ENCODE peak calls at places on chromosomes 1 and 21, in six cellular contexts. E is transverse colon, W is dorsolateral prefrontal cortex, S is NB4, G is heart left ventricle, I is IMR-90. Y is an unnamed sample.

GRCh38 chr1:154198756-154199562 is 7.1 kb upstream of the TPM3 start:
- DNase-seq in S (peak), W (no peak), G (no peak), E (no peak), I (peak), Y (peak)

GRCh38 chr1:43573066-43573799 is 42.5 kb downstream of the PTPRF start:
- DNase-seq in G (peak), W (peak), E (no peak), S (no peak), I (no peak), Y (no peak)

GRCh38 chr1:19067187-19067911 is 110.9 kb upstream of the IFFO2 start:
- DNase-seq in E (peak), S (no peak), W (peak), G (no peak), I (no peak), Y (no peak)

GRCh38 chr1:36269408-36269838 is 36.7 kb upstream of the SH3D21 start:
- DNase-seq in S (no peak), G (no peak), E (peak), I (peak), W (no peak), Y (peak)

GRCh38 chr1:151513626-151514101 is 2.5 kb downstream of the CGN start:
- DNase-seq in E (peak), S (no peak), I (peak), W (no peak), G (no peak), Y (no peak)

GRCh38 chr1:110211503-110212164 is 1.5 kb downstream of the KCNC4 start:
- DNase-seq in E (no peak), S (no peak), G (no peak), I (no peak), W (no peak), Y (no peak)

GRCh38 chr1:176691251-176692228 is 228.6 kb downstream of the PAPPA2 start:
- DNase-seq in I (peak), S (peak), G (peak), W (no peak), E (peak), Y (peak)

GRCh38 chr1:23978825-23979224 is 1.3 kb downstream of the SRSF10 start:
- DNase-seq in E (no peak), G (no peak), W (no peak), I (no peak), S (no peak), Y (no peak)

GRCh38 chr1:32240140-32240951 is 6.7 kb upstream of the FAM167B start:
- DNase-seq in W (peak), G (peak), I (peak), E (peak), S (peak), Y (peak)

GRCh38 chr1:26959722-26960624 is at the start of gene KDF1:
- DNase-seq in E (peak), G (peak), W (no peak), S (no peak), I (no peak), Y (no peak)

GRCh38 chr1:192153276-192153675 is 5.0 kb upstream of the RGS18 start:
- DNase-seq in G (no peak), W (no peak), I (peak), E (no peak), S (no peak), Y (peak)

GRCh38 chr1:25587290-25587689 is 29.3 kb upstream of the MAN1C1 start:
- DNase-seq in S (no peak), W (no peak), E (no peak), I (no peak), G (no peak), Y (no peak)

GRCh38 chr1:80375662-80376061 is 1369.1 kb upstream of the ADGRL4 start:
- DNase-seq in I (peak), E (no peak), G (no peak), W (no peak), S (no peak), Y (peak)

GRCh38 chr1:244347942-244348341 is 103.8 kb downstream of the ADSS2 start:
- DNase-seq in G (no peak), W (no peak), I (peak), S (no peak), E (peak), Y (peak)

GRCh38 chr1:240811261-240811660 is 199.3 kb upstream of the GREM2 start:
- DNase-seq in W (no peak), G (no peak), S (no peak), I (no peak), E (no peak), Y (no peak)

GRCh38 chr1:101938681-101939080 is 58.0 kb downstream of the OLFM3 start:
- DNase-seq in E (no peak), I (no peak), G (no peak), S (no peak), W (no peak), Y (no peak)

GRCh38 chr1:221449801-221450470 is 292.0 kb downstream of the DUSP10 start:
- DNase-seq in I (peak), S (no peak), G (no peak), E (no peak), W (no peak), Y (peak)

GRCh38 chr21:34797926-34798595 is 129.3 kb downstream of the CLIC6 start:
- DNase-seq in E (no peak), G (no peak), W (no peak), S (no peak), I (no peak), Y (no peak)

GRCh38 chr21:15164678-15165303 is 100.0 kb upstream of the NRIP1 start:
- DNase-seq in S (no peak), W (no peak), G (no peak), E (peak), I (no peak), Y (no peak)

GRCh38 chr1:206472454-206472853 is 2.2 kb downstream of the IKBKE start:
- DNase-seq in I (peak), E (peak), S (peak), G (no peak), W (no peak), Y (peak)

GRCh38 chr1:22880174-22880601 is 92.5 kb downstream of the LACTBL1 start:
- DNase-seq in W (no peak), S (peak), I (peak), E (no peak), G (no peak), Y (peak)

GRCh38 chr1:23585321-23586022 is 26.2 kb upstream of the ID3 start:
- DNase-seq in G (no peak), E (no peak), S (peak), I (peak), W (no peak), Y (peak)

GRCh38 chr1:88462481-88463261 is 221.4 kb upstream of the PKN2 start:
- DNase-seq in W (peak), I (peak), G (peak), S (no peak), E (no peak), Y (peak)

GRCh38 chr1:117810553-117810952 is 118.9 kb downstream of the GDAP2 start:
- DNase-seq in W (no peak), G (no peak), S (peak), I (no peak), E (no peak), Y (no peak)

GRCh38 chr1:151616505-151616849 is 4.6 kb downstream of the SNX27 start:
- DNase-seq in E (no peak), S (no peak), I (peak), G (no peak), W (no peak), Y (peak)

GRCh38 chr1:27885114-27885528 is 12.8 kb downstream of the THEMIS2 start:
- DNase-seq in E (no peak), S (peak), G (no peak), I (no peak), W (no peak), Y (no peak)

GRCh38 chr21:38716942-38717341 is 88.8 kb upstream of the ETS2 start:
- DNase-seq in G (no peak), E (no peak), W (no peak), S (no peak), I (peak), Y (no peak)

GRCh38 chr1:193649587-193649986 is 463.2 kb upstream of the B3GALT2 start:
- DNase-seq in W (no peak), S (no peak), G (no peak), I (no peak), E (no peak), Y (no peak)
- H3K4me3 ChIP-seq in W (no peak), S (no peak), G (no peak), I (no peak), E (no peak), Y (no peak)

GRCh38 chr21:43919283-43919682 is 54.3 kb downstream of the AGPAT3 start:
- DNase-seq in G (no peak), W (no peak), I (no peak), S (no peak), E (no peak), Y (no peak)

GRCh38 chr21:43916076-43916475 is 51.1 kb downstream of the AGPAT3 start:
- DNase-seq in G (no peak), I (no peak), E (no peak), S (no peak), W (peak), Y (no peak)

GRCh38 chr21:43918385-43918947 is 53.4 kb downstream of the AGPAT3 start:
- DNase-seq in G (no peak), W (peak), I (no peak), S (no peak), E (no peak), Y (no peak)

GRCh38 chr21:43917515-43918384 is 52.7 kb downstream of the AGPAT3 start:
- DNase-seq in G (no peak), E (peak), W (peak), S (no peak), I (no peak), Y (no peak)

DNA sequence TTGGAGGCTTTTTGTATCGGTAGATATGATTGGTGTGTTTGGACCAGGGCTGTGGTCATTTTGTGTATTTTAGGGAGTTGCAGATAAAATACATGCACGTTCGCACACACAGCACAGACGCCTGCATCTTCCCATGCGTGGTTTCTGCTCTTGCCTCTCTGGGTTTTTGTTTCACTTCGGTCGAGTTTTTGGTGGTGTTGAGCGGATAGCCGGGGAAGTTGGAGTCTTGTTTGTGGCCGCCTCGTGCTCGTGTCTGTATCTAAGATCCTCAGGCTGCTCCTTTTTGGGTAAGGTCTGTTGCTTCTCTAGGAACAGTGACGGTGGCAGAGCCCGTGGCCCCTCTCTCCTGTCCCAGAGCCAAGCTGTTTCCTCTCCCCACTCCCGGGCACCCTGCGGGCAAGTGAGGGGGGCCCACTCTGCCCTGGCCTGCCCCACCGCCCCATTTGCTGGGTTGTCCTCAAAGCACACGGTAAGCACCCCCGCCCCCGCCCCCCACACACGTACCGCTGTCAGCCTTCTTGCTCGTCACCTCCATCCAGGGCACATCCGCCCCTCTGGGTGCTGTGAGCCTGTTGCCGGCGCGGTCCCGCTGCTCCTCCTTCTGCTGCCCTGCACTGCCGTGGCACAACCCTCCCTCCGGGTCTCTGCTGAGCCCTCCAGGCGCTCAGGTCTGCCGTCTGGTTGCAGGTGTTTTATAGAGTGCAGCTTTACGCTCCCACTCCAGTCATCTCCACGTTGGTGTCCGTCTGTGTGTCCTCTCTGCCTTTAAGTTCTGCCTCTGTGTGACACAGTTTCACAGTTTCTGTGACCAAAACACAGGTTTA is 51.9 kb downstream of the AGPAT3 start:
- DNase-seq in E (no peak), S (peak), I (peak), W (peak), G (no peak), Y (no peak)
- H3K4me3 ChIP-seq in E (peak), S (peak), I (peak), W (peak), G (peak), Y (no peak)

GRCh38 chr1:115413621-115414020 is 75.6 kb upstream of the NGF start:
- DNase-seq in G (no peak), S (no peak), E (no peak), I (no peak), W (no peak), Y (no peak)

GRCh38 chr1:115413208-115413607 is 75.2 kb upstream of the NGF start:
- DNase-seq in W (no peak), S (no peak), G (no peak), E (no peak), I (no peak), Y (no peak)

GRCh38 chr1:115411388-115412063 is 73.5 kb upstream of the NGF start:
- DNase-seq in W (no peak), S (no peak), I (peak), G (no peak), E (no peak), Y (peak)

GRCh38 chr1:115412286-115412685 is 74.2 kb upstream of the NGF start:
- DNase-seq in I (peak), W (no peak), S (no peak), E (no peak), G (no peak), Y (no peak)

GRCh38 chr1:115412733-115413132 is 74.7 kb upstream of the NGF start:
- DNase-seq in I (no peak), G (no peak), S (no peak), W (no peak), E (no peak), Y (no peak)
- H3K4me3 ChIP-seq in I (no peak), G (no peak), S (no peak), W (no peak), E (no peak), Y (no peak)

DNA sequence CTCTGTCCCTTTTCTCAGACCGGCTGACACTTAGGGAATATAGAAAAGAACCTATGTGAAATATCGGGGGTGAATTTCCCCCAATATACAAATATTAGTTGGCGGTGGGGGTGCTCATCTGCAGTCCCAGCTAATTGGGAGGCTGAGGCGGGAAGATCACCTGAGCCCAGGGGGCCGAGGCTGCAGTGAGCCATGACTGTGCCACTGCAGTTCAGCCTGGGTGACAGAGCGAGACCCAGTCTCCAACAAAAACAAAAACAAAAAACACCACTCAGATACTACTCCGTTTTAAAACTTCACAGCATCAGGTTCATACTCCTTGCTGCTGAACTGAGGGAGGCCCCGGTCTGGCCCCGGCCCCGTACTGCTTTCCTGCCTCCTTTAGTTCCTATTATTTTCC is 5.9 kb upstream of the EXOSC10 start:
- DNase-seq in W (no peak), G (no peak), I (no peak), E (no peak), S (no peak), Y (no peak)
- H3K4me3 ChIP-seq in W (no peak), G (no peak), I (no peak), E (no peak), S (no peak), Y (no peak)

DNA sequence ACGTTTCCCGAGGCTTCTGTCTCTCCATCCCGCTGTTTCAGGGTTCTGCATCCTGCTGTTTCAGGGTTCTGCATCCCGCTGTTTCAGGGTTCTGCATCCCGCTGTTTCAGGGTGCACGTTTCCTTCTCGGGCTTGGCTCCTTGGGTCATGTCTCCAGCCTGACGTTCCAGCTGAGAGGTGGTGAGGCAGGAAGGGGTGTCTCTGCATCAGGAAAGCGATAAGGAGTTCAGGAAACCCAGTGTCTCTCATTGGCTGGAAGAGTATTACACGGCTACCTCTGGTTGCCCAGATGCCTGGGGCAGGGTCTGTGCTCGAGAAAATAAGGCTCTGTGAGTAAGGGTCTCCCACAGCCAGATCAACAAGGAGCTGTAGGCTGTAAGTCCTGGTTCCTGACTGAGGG is 21.1 kb downstream of the ADARB1 start:
- DNase-seq in E (no peak), G (no peak), I (no peak), W (no peak), S (no peak), Y (no peak)
- H3K4me3 ChIP-seq in E (no peak), G (no peak), I (no peak), W (no peak), S (no peak), Y (no peak)

DNA sequence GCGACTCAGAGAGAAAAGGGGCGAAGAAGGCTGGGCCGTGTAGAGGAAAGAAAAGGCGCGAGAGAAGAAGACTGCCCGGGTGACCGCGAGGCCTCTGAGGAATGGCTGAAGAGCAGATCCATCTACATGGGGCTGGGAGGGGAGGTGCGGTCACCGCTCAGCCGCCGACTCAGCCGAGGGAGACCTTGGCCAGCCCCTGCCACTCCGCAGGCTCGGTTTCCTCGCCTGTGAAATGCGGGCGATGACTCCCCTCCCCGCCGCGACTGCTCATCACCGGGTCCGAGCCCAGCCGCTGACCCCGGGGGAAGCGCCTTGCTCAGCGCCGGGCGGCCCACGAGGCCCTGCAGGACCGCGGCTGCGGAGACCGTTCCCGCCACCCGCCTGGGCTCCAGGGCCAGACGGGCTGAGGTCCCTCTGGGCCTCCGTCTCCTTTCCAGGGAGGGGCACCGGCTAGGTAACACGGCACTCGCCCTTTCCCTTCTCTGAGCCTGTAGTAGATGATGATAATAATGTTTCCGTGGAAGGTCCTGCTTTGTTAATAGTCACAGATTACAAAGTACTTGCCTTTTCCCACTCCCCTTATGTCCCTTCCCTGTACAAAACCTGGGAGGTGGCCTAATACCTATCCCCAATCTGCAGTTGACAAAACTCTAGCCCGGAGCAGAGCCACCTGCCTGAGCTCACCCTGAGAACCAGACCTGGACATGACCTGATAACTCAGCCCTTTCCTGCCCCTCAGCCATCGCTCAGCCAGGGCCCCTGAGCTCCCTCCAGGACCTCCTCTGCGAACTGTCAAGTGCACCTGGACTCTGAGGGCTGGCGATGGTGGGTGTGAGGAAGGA is 1.6 kb upstream of the BSND start:
- DNase-seq in G (no peak), I (no peak), S (peak), E (no peak), W (no peak), Y (peak)
- H3K4me3 ChIP-seq in G (no peak), I (no peak), S (no peak), E (no peak), W (peak), Y (no peak)

DNA sequence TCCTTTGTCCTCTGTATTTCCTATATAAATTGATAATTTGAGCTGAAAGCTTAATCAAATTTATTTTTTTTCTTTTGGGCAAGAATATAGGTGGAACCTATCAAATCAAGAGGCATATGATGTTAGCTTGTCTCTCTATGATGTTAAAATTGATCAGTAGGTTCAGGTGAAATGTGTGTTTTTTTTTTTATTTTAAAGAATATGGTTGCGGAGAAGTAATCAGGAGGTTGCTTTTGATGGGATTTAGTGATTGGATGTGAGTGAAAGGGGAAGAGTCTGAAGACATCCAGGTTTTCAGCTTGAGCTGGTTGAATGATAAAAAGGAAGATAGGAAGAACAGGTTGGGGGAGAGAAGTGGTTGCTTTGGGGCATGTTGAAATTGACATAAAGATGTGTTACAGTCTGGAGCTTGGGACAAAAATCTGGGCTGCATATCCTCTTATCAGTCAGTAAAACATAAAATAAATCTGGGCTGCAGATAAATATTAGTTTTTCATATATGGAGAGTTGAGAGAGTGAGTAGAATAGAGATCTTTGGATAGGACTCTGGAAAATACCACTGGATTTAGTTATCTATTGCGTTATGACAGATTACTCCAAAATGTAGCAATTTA is 5.1 kb downstream of the OSBPL9 start:
- DNase-seq in W (no peak), I (no peak), G (no peak), E (no peak), S (no peak), Y (no peak)
- H3K4me3 ChIP-seq in W (no peak), I (no peak), G (no peak), E (no peak), S (no peak), Y (no peak)

Y was measured in cardiac fibroblast.